ENCODE peak calls at places on chromosomes 16 and 17, in six cellular contexts. P, T, I, W, A and M are unnamed samples.

GRCh38 chr17:57211010-57211411 is 45.3 kb upstream of the MSI2 start:
- DNase-seq in W (peak; percentile 8), P (peak; percentile 27), I (no peak), A (no peak), T (peak; percentile 1), M (no peak)

GRCh38 chr17:72452286-72453173 is 331.7 kb downstream of the SOX9 start:
- DNase-seq in T (no peak), P (no peak), A (no peak), W (no peak), I (no peak), M (no peak)

GRCh38 chr16:15643453-15644305 is 725 bp upstream of the MARF1 start:
- DNase-seq in W (peak; percentile 58), P (peak; percentile 49), A (peak; percentile 59), I (no peak), T (peak; percentile 78), M (no peak)

GRCh38 chr16:12092347-12092882 is 115.9 kb downstream of the SNX29 start:
- DNase-seq in A (peak; percentile 95), T (peak; percentile 91), P (no peak), I (no peak), W (no peak), M (no peak)

GRCh38 chr17:63984651-63985386 is 12.1 kb upstream of the SCN4A start:
- DNase-seq in T (peak; percentile 88), A (peak; percentile 91), I (no peak), P (no peak), W (no peak), M (no peak)

GRCh38 chr16:26963109-26963508 is 103.6 kb upstream of the C16orf82 start:
- DNase-seq in I (peak; percentile 75), A (peak; percentile 36), P (peak; percentile 70), W (peak; percentile 77), T (no peak), M (no peak)

GRCh38 chr17:11644265-11645212 is 46.3 kb downstream of the DNAH9 start:
- DNase-seq in W (peak; percentile 82), T (peak; percentile 22), P (peak; percentile 61), I (peak; percentile 85), A (peak; percentile 36), M (peak; percentile 67)

GRCh38 chr17:42118126-42118510 is 3.0 kb downstream of the KAT2A start:
- DNase-seq in P (no peak), A (no peak), W (no peak), I (no peak), T (no peak), M (no peak)

GRCh38 chr17:16040710-16041251 is 41.2 kb downstream of the TTC19 start:
- DNase-seq in I (no peak), T (no peak), W (no peak), P (no peak), A (peak; percentile 87), M (no peak)

GRCh38 chr16:77951788-77952187 is 70.6 kb upstream of the CLEC3A start:
- DNase-seq in P (no peak), T (no peak), W (peak; percentile 91), A (no peak), I (no peak), M (no peak)

GRCh38 chr16:539901-540530 is 12.5 kb downstream of the CAPN15 start:
- DNase-seq in T (peak; percentile 77), W (no peak), A (peak; percentile 88), I (no peak), P (no peak), M (no peak)

GRCh38 chr16:83215417-83216001 is 588.7 kb downstream of the CDH13 start:
- DNase-seq in T (peak; percentile 24), A (peak; percentile 44), W (peak; percentile 85), P (peak; percentile 97), I (peak; percentile 88), M (peak; percentile 39)

GRCh38 chr17:4474093-4474492 is 24.6 kb upstream of the SPNS2 start:
- DNase-seq in A (no peak), W (no peak), T (no peak), P (no peak), I (no peak), M (no peak)

GRCh38 chr17:71251936-71252335 is 868.9 kb upstream of the SOX9 start:
- DNase-seq in I (no peak), P (no peak), W (no peak), T (no peak), A (no peak), M (no peak)

GRCh38 chr16:11619327-11619851 is 32.7 kb upstream of the LITAF start:
- DNase-seq in A (no peak), W (no peak), P (no peak), I (no peak), T (no peak), M (no peak)

GRCh38 chr17:33328129-33328528 is 35.0 kb upstream of the ASIC2 start:
- DNase-seq in T (peak; percentile 21), A (peak; percentile 4), W (peak; percentile 51), I (peak; percentile 61), P (peak; percentile 69), M (peak; percentile 23)

GRCh38 chr17:30326816-30327215 is 7.0 kb downstream of the TMIGD1 start:
- DNase-seq in W (no peak), T (no peak), P (no peak), I (no peak), A (no peak), M (no peak)

GRCh38 chr16:87051526-87052320 is 265.5 kb downstream of the C16orf95 start:
- DNase-seq in P (no peak), A (no peak), T (no peak), W (no peak), I (no peak), M (no peak)

GRCh38 chr17:41061969-41062368 is 2.1 kb upstream of the KRTAP2-3 start:
- DNase-seq in P (no peak), T (peak; percentile 70), W (peak; percentile 10), A (peak; percentile 97), I (no peak), M (no peak)

GRCh38 chr16:66058181-66058580 is 308.3 kb upstream of the CDH5 start:
- DNase-seq in I (no peak), A (peak; percentile 78), P (no peak), W (no peak), T (no peak), M (no peak)

GRCh38 chr16:23403547-23403946 is 49.4 kb downstream of the COG7 start:
- DNase-seq in P (no peak), I (no peak), W (no peak), T (no peak), A (no peak), M (no peak)

GRCh38 chr16:74742051-74742481 is 32.6 kb downstream of the FA2H start:
- DNase-seq in T (peak; percentile 18), P (no peak), I (no peak), A (peak; percentile 43), W (no peak), M (no peak)

DNA sequence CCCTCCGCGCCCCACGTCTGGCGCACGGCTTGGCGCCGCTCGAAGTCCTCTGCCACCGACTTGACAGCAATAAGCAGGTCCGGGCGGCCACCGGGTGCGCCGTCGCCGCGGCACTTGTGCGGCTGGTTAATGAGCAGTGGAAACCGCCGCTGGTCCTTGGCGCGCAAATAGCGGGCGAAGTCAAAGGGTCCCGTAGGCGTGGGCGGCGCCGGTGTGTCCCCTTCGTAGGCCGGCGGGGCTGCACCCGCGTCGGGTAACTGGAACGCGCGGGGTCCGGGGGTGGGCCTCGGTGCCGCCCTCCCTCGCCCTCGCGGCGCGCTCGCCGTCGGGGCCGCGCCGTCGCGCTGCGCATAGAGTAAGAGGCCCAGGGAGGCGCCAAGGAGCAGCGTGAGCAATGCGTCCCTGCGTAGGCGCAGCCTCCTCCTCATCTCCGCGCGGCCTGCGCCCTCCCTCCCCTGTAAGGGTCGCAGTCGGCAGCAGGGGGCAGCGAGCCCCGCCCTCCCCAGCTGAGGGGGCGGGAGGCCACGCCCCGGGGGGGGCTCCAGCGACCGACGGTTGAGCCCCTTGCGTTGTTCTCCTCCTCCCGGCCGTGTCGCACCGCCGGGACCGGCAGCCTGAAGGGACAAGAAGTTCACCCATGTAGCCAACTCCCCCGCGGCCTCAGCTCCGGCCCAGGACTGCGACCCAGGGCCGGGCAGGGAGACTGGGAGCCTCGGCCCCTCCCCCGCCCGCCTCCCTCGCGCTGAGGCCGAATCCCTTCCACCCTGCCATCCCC is 553 bp downstream of the B3GNT9 start:
- DNase-seq in A (peak; percentile 55), T (peak; percentile 76), P (peak; percentile 94), I (peak; percentile 84), W (peak; percentile 89), M (no peak)
- H2BK15ac ChIP-seq in A (no peak overlapping the region), T (peak overlapping the region; percentile 71), P (no peak overlapping the region), I (no peak overlapping the region), W (no peak overlapping the region), M (peak overlapping the region; percentile 89)

GRCh38 chr17:2218426-2218825 is 85.2 kb downstream of the SMG6 start:
- DNase-seq in A (no peak), P (no peak), W (no peak), T (no peak), I (no peak), M (no peak)

GRCh38 chr17:2227025-2227699 is 76.4 kb downstream of the SMG6 start:
- DNase-seq in I (no peak), P (no peak), A (no peak), T (no peak), W (no peak), M (no peak)

GRCh38 chr17:2222901-2223616 is 80.5 kb downstream of the SMG6 start:
- DNase-seq in P (no peak), W (no peak), A (peak; percentile 80), I (no peak), T (peak; percentile 60), M (no peak)

GRCh38 chr17:2222301-2222700 is 81.3 kb downstream of the SMG6 start:
- DNase-seq in P (no peak), W (no peak), A (no peak), T (no peak), I (no peak), M (no peak)

DNA sequence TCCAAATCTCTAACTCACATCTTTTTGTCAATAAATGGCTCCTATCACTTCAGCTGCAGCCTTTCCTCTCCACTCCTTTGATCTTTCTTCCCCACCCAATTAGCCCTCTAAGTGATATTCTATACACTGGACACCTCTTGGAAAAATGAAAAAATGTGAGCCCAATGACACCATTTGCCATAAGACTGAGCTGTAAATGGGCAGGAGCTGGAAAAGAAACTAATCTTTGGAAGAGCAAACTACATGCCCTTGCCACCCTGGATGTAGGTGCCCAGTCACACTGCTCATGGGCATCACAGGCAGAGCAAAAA is 80.0 kb downstream of the SMG6 start:
- DNase-seq in A (no peak), W (no peak), T (no peak), I (no peak), P (no peak), M (no peak)
- H2BK15ac ChIP-seq in A (peak overlapping the region; percentile 2), W (no peak overlapping the region), T (no peak overlapping the region), I (no peak overlapping the region), P (no peak overlapping the region), M (no peak overlapping the region)

DNA sequence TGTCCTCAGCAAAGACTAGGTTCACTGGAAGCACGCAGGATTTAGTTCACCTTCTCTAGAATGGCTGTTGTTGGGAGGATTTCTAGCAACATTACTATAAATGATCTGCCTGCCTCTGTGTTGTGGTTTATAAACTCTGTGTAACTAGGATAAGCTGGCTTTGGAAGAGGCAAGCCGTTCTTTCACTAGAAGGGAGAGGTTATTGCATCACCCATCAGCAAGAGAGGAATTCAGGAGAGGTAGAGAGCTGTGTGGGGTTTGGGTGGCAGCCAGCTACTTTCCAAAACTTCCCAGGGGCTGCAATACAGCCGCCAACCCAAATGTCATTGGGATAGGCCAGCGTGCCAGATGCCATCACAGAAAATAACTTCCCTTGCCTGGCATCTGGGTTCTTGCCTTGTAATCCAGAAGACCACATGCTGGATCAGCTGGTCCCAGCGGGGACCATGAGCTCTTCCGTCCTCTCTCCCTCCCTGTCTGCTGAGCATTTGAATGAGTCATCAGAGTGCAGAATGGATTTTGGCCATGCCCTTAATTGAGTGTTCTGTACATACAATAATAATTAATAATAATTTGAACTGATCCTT is 95.7 kb upstream of the RBFOX1 start:
- DNase-seq in I (no peak), T (no peak), P (no peak), W (no peak), A (no peak), M (no peak)
- H2BK15ac ChIP-seq in I (no peak overlapping the region), T (no peak overlapping the region), P (peak overlapping the region; percentile 5), W (no peak overlapping the region), A (no peak overlapping the region), M (no peak overlapping the region)

GRCh38 chr17:46129302-46129701 is 63.9 kb downstream of the KANSL1 start:
- DNase-seq in A (no peak), W (no peak), I (no peak), P (no peak), T (no peak), M (no peak)
- H2BK15ac ChIP-seq in A (no peak overlapping the region), W (no peak overlapping the region), I (no peak overlapping the region), P (no peak overlapping the region), T (no peak overlapping the region), M (no peak overlapping the region)